ENCODE peak calls at places on chromosome 5, in ten cellular contexts. X, T, A, Y, Z, E, O, Q, R and K are unnamed samples.

GRCh38 chr5:472656-473343 is 29.8 kb downstream of the EXOC3 start:
- DNase-seq in X (peak), T (peak), A (peak), Y (peak), Z (peak), E (peak), O (peak), Q (peak), R (peak), K (peak)

GRCh38 chr5:124798890-124799289 is 52.5 kb upstream of the ZNF608 start:
- DNase-seq in X (no peak), T (no peak), A (no peak), Y (no peak), Z (no peak), E (no peak), O (no peak), Q (no peak), R (no peak), K (no peak)

GRCh38 chr5:109078448-109078847 is 330.8 kb downstream of the FER start:
- DNase-seq in X (no peak), T (no peak), A (no peak), Y (no peak), Z (no peak), E (no peak), O (no peak), Q (no peak), R (no peak), K (no peak)

GRCh38 chr5:157167219-157167621 is 1.2 kb upstream of the GARIN3 start:
- DNase-seq in X (no peak), T (no peak), A (peak), Y (no peak), Z (peak), E (no peak), O (no peak), Q (no peak), R (no peak), K (no peak)

GRCh38 chr5:115634343-115635132 is 8.7 kb upstream of the TMED7 start:
- DNase-seq in X (peak), T (peak), A (peak), Y (peak), Z (peak), E (peak), O (peak), Q (peak), R (peak), K (no peak)

GRCh38 chr5:80250801-80251200 is 5.0 kb downstream of the SERINC5 start:
- DNase-seq in X (no peak), T (no peak), A (no peak), Y (no peak), Z (no peak), E (no peak), O (no peak), Q (no peak), R (no peak), K (no peak)

GRCh38 chr5:88607492-88607891 is 275.5 kb downstream of the MEF2C start:
- DNase-seq in X (no peak), T (no peak), A (no peak), Y (no peak), Z (no peak), E (no peak), O (no peak), Q (no peak), R (no peak), K (no peak)

GRCh38 chr5:138757061-138757776 is 4.0 kb downstream of the CTNNA1 start:
- DNase-seq in X (no peak), T (no peak), A (no peak), Y (no peak), Z (no peak), E (no peak), O (no peak), Q (no peak), R (no peak), K (no peak)

GRCh38 chr5:140111859-140112551 is 1.9 kb upstream of the PURA start:
- DNase-seq in X (no peak), T (no peak), A (no peak), Y (peak), Z (no peak), E (no peak), O (no peak), Q (no peak), R (no peak), K (no peak)

GRCh38 chr5:113147088-113147487 is 170.5 kb downstream of the DCP2 start:
- DNase-seq in X (no peak), T (no peak), A (peak), Y (no peak), Z (peak), E (no peak), O (no peak), Q (no peak), R (no peak), K (peak)

GRCh38 chr5:149376104-149376503 is 3.0 kb downstream of the IL17B start:
- DNase-seq in X (no peak), T (no peak), A (no peak), Y (no peak), Z (no peak), E (no peak), O (no peak), Q (no peak), R (no peak), K (no peak)

GRCh38 chr5:65061974-65062353 is 293.2 kb downstream of the CWC27 start:
- DNase-seq in X (no peak), T (no peak), A (no peak), Y (no peak), Z (no peak), E (no peak), O (no peak), Q (no peak), R (no peak), K (no peak)
- H3K4me3 ChIP-seq in X (no peak), T (no peak), A (no peak), Y (no peak), Z (no peak), E (no peak), O (no peak), Q (no peak), R (no peak), K (no peak)

GRCh38 chr5:172282277-172283019 is 1.1 kb downstream of the UBTD2 start:
- DNase-seq in X (no peak), T (no peak), A (peak), Y (no peak), Z (no peak), E (no peak), O (no peak), Q (no peak), R (no peak), K (no peak)
- H3K4me3 ChIP-seq in X (peak), T (peak), A (peak), Y (peak), Z (peak), E (peak), O (peak), Q (peak), R (peak), K (peak)

GRCh38 chr5:151234476-151235238 is 10.8 kb upstream of the CCDC69 start:
- DNase-seq in X (peak), T (no peak), A (peak), Y (peak), Z (peak), E (peak), O (no peak), Q (peak), R (no peak), K (peak)
- H3K4me3 ChIP-seq in X (peak), T (no peak), A (no peak), Y (no peak), Z (no peak), E (no peak), O (no peak), Q (no peak), R (no peak), K (no peak)

GRCh38 chr5:14438195-14438606 is 143.4 kb upstream of the OTULINL start:
- DNase-seq in X (no peak), T (no peak), A (no peak), Y (no peak), Z (no peak), E (no peak), O (no peak), Q (no peak), R (no peak), K (no peak)

GRCh38 chr5:14440598-14441401 is 140.8 kb upstream of the OTULINL start:
- DNase-seq in X (peak), T (peak), A (peak), Y (no peak), Z (peak), E (peak), O (no peak), Q (peak), R (no peak), K (peak)

GRCh38 chr5:14439087-14439841 is 142.3 kb upstream of the OTULINL start:
- DNase-seq in X (no peak), T (no peak), A (peak), Y (no peak), Z (no peak), E (no peak), O (no peak), Q (no peak), R (no peak), K (no peak)

GRCh38 chr5:14436801-14437542 is 144.6 kb upstream of the OTULINL start:
- DNase-seq in X (no peak), T (no peak), A (no peak), Y (no peak), Z (no peak), E (no peak), O (no peak), Q (no peak), R (no peak), K (no peak)

GRCh38 chr5:14440223-14440597 is 141.4 kb upstream of the OTULINL start:
- DNase-seq in X (no peak), T (no peak), A (no peak), Y (no peak), Z (no peak), E (no peak), O (no peak), Q (no peak), R (no peak), K (no peak)
- H3K4me3 ChIP-seq in X (peak), T (no peak), A (peak), Y (no peak), Z (no peak), E (no peak), O (no peak), Q (peak), R (no peak), K (peak)

GRCh38 chr5:90740244-90740799 is 181.7 kb downstream of the ADGRV1 start:
- DNase-seq in X (no peak), T (no peak), A (no peak), Y (no peak), Z (no peak), E (no peak), O (no peak), Q (no peak), R (no peak), K (no peak)
- H3K4me3 ChIP-seq in X (no peak), T (no peak), A (no peak), Y (no peak), Z (no peak), E (no peak), O (no peak), Q (no peak), R (no peak), K (no peak)

DNA sequence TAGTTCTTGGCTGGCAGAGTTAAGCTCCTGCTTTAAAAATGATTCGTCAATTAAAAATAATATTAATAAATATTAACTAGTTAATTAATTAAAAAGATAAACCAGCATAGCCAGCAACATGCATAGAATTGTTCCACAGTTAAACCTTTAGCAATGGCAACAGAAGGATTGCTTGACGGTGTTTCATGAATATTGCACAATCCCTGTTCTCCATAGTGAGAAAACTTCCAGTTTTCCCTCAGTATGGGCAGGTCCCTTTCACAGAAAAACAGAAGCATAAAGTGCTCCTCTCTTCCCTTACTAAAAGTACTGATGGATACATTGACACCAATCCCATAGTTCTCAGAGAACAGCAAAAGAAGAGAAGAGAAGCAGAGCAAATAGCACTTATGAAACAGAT is 71.4 kb upstream of the CAST start:
- DNase-seq in X (no peak), T (no peak), A (peak), Y (no peak), Z (peak), E (no peak), O (no peak), Q (no peak), R (no peak), K (no peak)
- H3K4me3 ChIP-seq in X (no peak), T (no peak), A (no peak), Y (no peak), Z (no peak), E (no peak), O (no peak), Q (no peak), R (no peak), K (no peak)